ENCODE peak calls at places on chromosome 1, in nine cellular contexts. J is activated naive CD8-positive, alpha-beta T cell treated with anti-CD3 and anti-CD28 coated beads for 36 hours; K is KG1; I is Panc1; Y is left colon; F is brain microvascular endothelial cell; T is Right ventricle myocardium inferior; V is fibroblast of lung; D is NCI-H226. O is an unnamed sample.

GRCh38 chr1:217661407-217661806 is 30.3 kb downstream of the SPATA17 start:
- DNase-seq in J (no peak), K (no peak), I (no peak), Y (no peak), F (no peak), T (no peak), V (no peak), D (no peak), O (no peak)

GRCh38 chr1:29696656-29697390 is 460.5 kb downstream of the PTPRU start:
- DNase-seq in J (no peak), K (no peak), I (no peak), Y (no peak), F (no peak), T (no peak), V (no peak), D (no peak), O (no peak)

GRCh38 chr1:21926814-21927530 is 10.1 kb downstream of the HSPG2 start:
- DNase-seq in J (no peak), K (no peak), I (no peak), Y (no peak), F (no peak), T (peak; percentile 83), V (peak; percentile 73), D (peak; percentile 63), O (no peak)

GRCh38 chr1:153922076-153922837 is 515 bp downstream of the GATAD2B start:
- DNase-seq in J (peak; percentile 86), K (peak; percentile 67), I (no peak), Y (peak; percentile 72), F (no peak), T (no peak), V (no peak), D (peak; percentile 68), O (no peak)

GRCh38 chr1:153288634-153289275 is 24.0 kb downstream of the PGLYRP3 start:
- DNase-seq in J (peak; percentile 34), K (no peak), I (peak; percentile 15), Y (peak; percentile 15), F (no peak), T (no peak), V (no peak), D (no peak), O (no peak)

GRCh38 chr1:172537366-172537765 is 4.4 kb downstream of the SUCO start:
- DNase-seq in J (no peak), K (no peak), I (no peak), Y (no peak), F (no peak), T (no peak), V (no peak), D (no peak), O (no peak)

GRCh38 chr1:6052543-6053205 is 7.0 kb downstream of the KCNAB2 start:
- DNase-seq in J (peak; percentile 18), K (peak; percentile 3), I (peak; percentile 18), Y (peak; percentile 79), F (peak; percentile 70), T (peak; percentile 53), V (peak; percentile 75), D (peak; percentile 33), O (no peak)

GRCh38 chr1:24946861-24947658 is 17.0 kb upstream of the RUNX3 start:
- DNase-seq in J (no peak), K (no peak), I (no peak), Y (no peak), F (peak; percentile 55), T (no peak), V (no peak), D (no peak), O (no peak)

GRCh38 chr1:183023601-183024351 is 556 bp downstream of the LAMC1 start:
- DNase-seq in J (peak; percentile 50), K (peak; percentile 47), I (no peak), Y (peak; percentile 83), F (no peak), T (peak; percentile 80), V (peak; percentile 52), D (peak; percentile 63), O (no peak)

GRCh38 chr1:37133276-37134145 is 99.2 kb upstream of the GRIK3 start:
- DNase-seq in J (no peak), K (no peak), I (no peak), Y (no peak), F (no peak), T (no peak), V (no peak), D (no peak), O (no peak)

GRCh38 chr1:78586572-78586971 is 33.7 kb upstream of the IFI44L start:
- DNase-seq in J (no peak), K (no peak), I (no peak), Y (no peak), F (peak; percentile 14), T (no peak), V (no peak), D (peak; percentile 7), O (no peak)

GRCh38 chr1:155013632-155014031 is 11.0 kb downstream of the ZBTB7B start:
- DNase-seq in J (no peak), K (no peak), I (no peak), Y (peak; percentile 51), F (no peak), T (no peak), V (no peak), D (no peak), O (no peak)

GRCh38 chr1:32895325-32896215 is 5.6 kb downstream of the TMEM54 start:
- DNase-seq in J (no peak), K (no peak), I (no peak), Y (no peak), F (no peak), T (no peak), V (no peak), D (no peak), O (no peak)

GRCh38 chr1:41486053-41486891 is 1.8 kb upstream of the EDN2 start:
- DNase-seq in J (no peak), K (no peak), I (no peak), Y (no peak), F (peak; percentile 62), T (no peak), V (no peak), D (peak; percentile 63), O (no peak)

GRCh38 chr1:160261526-160261877 is 847 bp downstream of the DCAF8 start:
- DNase-seq in J (peak; percentile 68), K (peak; percentile 15), I (no peak), Y (peak; percentile 47), F (peak; percentile 89), T (no peak), V (peak; percentile 82), D (peak; percentile 67), O (no peak)

GRCh38 chr1:205980182-205980830 is 22.9 kb downstream of the RAB7B start:
- DNase-seq in J (no peak), K (no peak), I (no peak), Y (no peak), F (no peak), T (no peak), V (no peak), D (no peak), O (no peak)

GRCh38 chr1:19066248-19066873 is 109.9 kb upstream of the IFFO2 start:
- DNase-seq in J (no peak), K (no peak), I (no peak), Y (no peak), F (no peak), T (no peak), V (no peak), D (no peak), O (no peak)

GRCh38 chr1:96987186-96987703 is 265.7 kb downstream of the PTBP2 start:
- DNase-seq in J (no peak), K (no peak), I (no peak), Y (no peak), F (no peak), T (no peak), V (no peak), D (no peak), O (no peak)

GRCh38 chr1:192159769-192160168 is 1.5 kb downstream of the RGS18 start:
- DNase-seq in J (no peak), K (no peak), I (no peak), Y (no peak), F (no peak), T (no peak), V (no peak), D (no peak), O (no peak)

GRCh38 chr1:50747394-50747793 is 212.7 kb downstream of the FAF1 start:
- DNase-seq in J (no peak), K (no peak), I (no peak), Y (no peak), F (no peak), T (no peak), V (no peak), D (no peak), O (no peak)

GRCh38 chr1:2826316-2826715 is 24.8 kb upstream of the TTC34 start:
- DNase-seq in J (no peak), K (no peak), I (no peak), Y (no peak), F (no peak), T (peak; percentile 46), V (no peak), D (no peak), O (no peak)

GRCh38 chr1:55213029-55213884 is 1.9 kb downstream of the USP24 start:
- DNase-seq in J (no peak), K (peak; percentile 26), I (no peak), Y (no peak), F (no peak), T (no peak), V (no peak), D (no peak), O (no peak)

GRCh38 chr1:109771712-109772657 is 8.3 kb upstream of the EPS8L3 start:
- DNase-seq in J (no peak), K (no peak), I (no peak), Y (peak; percentile 17), F (no peak), T (peak; percentile 31), V (no peak), D (no peak), O (no peak)

GRCh38 chr1:235448616-235449015 is 55.6 kb downstream of the B3GALNT2 start:
- DNase-seq in J (no peak), K (no peak), I (no peak), Y (no peak), F (no peak), T (no peak), V (no peak), D (no peak), O (no peak)

GRCh38 chr1:17831619-17832018 is 76.5 kb downstream of the ACTL8 start:
- DNase-seq in J (no peak), K (no peak), I (no peak), Y (peak; percentile 20), F (peak; percentile 48), T (no peak), V (peak; percentile 65), D (peak; percentile 22), O (no peak)

GRCh38 chr1:239963861-239964260 is 127.8 kb upstream of the FMN2 start:
- DNase-seq in J (no peak), K (no peak), I (no peak), Y (no peak), F (no peak), T (no peak), V (no peak), D (no peak), O (no peak)

GRCh38 chr1:173161510-173162221 is 45.5 kb downstream of the TNFSF4 start:
- DNase-seq in J (no peak), K (no peak), I (peak; percentile 10), Y (no peak), F (peak; percentile 77), T (no peak), V (peak; percentile 68), D (peak; percentile 85), O (peak; percentile 13)